ENCODE peak calls at places on chromosome 9, in nine cellular contexts. I is skeletal muscle cell; J is WERI-Rb-1; Y is GF-D8; W is fibroblast of mammary gland; O is mesendoderm; V is activated effector memory CD4-positive, alpha-beta T cell treated with anti-CD3 and anti-CD28 coated beads, Interleukin-2, amount 50 U/mL, for 16 hours; T is dorsolateral prefrontal cortex; U is fibroblast of the aortic adventitia. M is an unnamed sample.

GRCh38 chr9:120284796-120285195 is 295.2 kb downstream of the CDK5RAP2 start:
- DNase-seq in U (no peak), O (no peak), W (no peak), T (no peak), V (no peak), I (no peak), J (no peak), Y (no peak), M (no peak)

GRCh38 chr9:98736216-98736615 is 27.5 kb upstream of the GABBR2 start:
- DNase-seq in T (no peak), O (no peak), J (no peak), U (no peak), Y (no peak), V (no peak), W (no peak), I (no peak), M (no peak)

GRCh38 chr9:90099262-90099982 is 494.6 kb downstream of the GADD45G start:
- DNase-seq in V (no peak), W (peak; percentile 34), I (no peak), Y (no peak), U (peak; percentile 25), O (peak; percentile 47), T (no peak), J (peak; percentile 36), M (no peak)

GRCh38 chr9:88990721-88991065 is 575 bp upstream of the S1PR3 start:
- DNase-seq in J (peak; percentile 49), Y (no peak), T (no peak), O (peak; percentile 79), W (no peak), V (no peak), I (no peak), U (no peak), M (no peak)

GRCh38 chr9:22813520-22813919 is 366.9 kb downstream of the DMRTA1 start:
- DNase-seq in I (no peak), W (peak; percentile 46), J (peak; percentile 10), O (peak; percentile 46), U (peak; percentile 59), Y (no peak), V (no peak), T (no peak), M (no peak)

GRCh38 chr9:83473488-83473971 is 64.7 kb downstream of the FRMD3 start:
- DNase-seq in T (no peak), U (peak; percentile 34), Y (peak; percentile 80), W (no peak), I (no peak), O (no peak), J (no peak), V (no peak), M (no peak)

GRCh38 chr9:19552693-19553092 is 143.9 kb downstream of the ACER2 start:
- DNase-seq in O (no peak), V (no peak), T (no peak), Y (no peak), U (no peak), W (no peak), J (peak; percentile 23), I (no peak), M (no peak)

GRCh38 chr9:114007991-114008666 is 70.0 kb downstream of the AMBP start:
- DNase-seq in O (no peak), W (no peak), I (no peak), T (peak; percentile 5), Y (no peak), V (peak; percentile 57), U (no peak), J (peak; percentile 5), M (peak; percentile 58)

GRCh38 chr9:134039386-134040175 is 14.3 kb downstream of the BRD3OS start:
- DNase-seq in I (no peak), Y (no peak), J (no peak), U (no peak), O (no peak), V (no peak), W (no peak), T (no peak), M (no peak)

GRCh38 chr9:114235113-114235589 is 79.8 kb downstream of the COL27A1 start:
- DNase-seq in J (no peak), O (no peak), W (no peak), Y (no peak), T (no peak), I (no peak), U (no peak), V (no peak), M (no peak)

GRCh38 chr9:16816006-16816405 is 54.5 kb downstream of the BNC2 start:
- DNase-seq in I (no peak), Y (no peak), V (no peak), O (no peak), T (no peak), J (no peak), U (no peak), W (no peak), M (no peak)

GRCh38 chr9:78103971-78104433 is 72.4 kb upstream of the GNAQ start:
- DNase-seq in U (no peak), O (no peak), J (no peak), Y (peak; percentile 99), I (no peak), V (no peak), T (no peak), W (no peak), M (no peak)

GRCh38 chr9:112104901-112105300 is 70.2 kb downstream of the SUSD1 start:
- DNase-seq in V (no peak), O (no peak), W (no peak), U (no peak), Y (peak; percentile 49), J (no peak), T (no peak), I (no peak), M (no peak)

GRCh38 chr9:20012232-20012631 is 223.4 kb upstream of the SLC24A2 start:
- DNase-seq in I (no peak), O (no peak), W (no peak), V (peak; percentile 68), U (no peak), Y (no peak), T (no peak), J (no peak), M (no peak)

GRCh38 chr9:124477211-124478013 is 27.2 kb downstream of the ADGRD2 start:
- DNase-seq in J (no peak), I (no peak), Y (no peak), U (no peak), O (peak; percentile 46), V (no peak), W (no peak), T (no peak), M (no peak)

GRCh38 chr9:129225815-129226214 is 47.8 kb upstream of the IER5L start:
- DNase-seq in U (peak; percentile 97), Y (no peak), W (peak; percentile 78), O (peak; percentile 94), V (peak; percentile 75), I (peak; percentile 60), J (no peak), T (no peak), M (peak; percentile 77)

GRCh38 chr9:24616858-24617257 is 71.2 kb upstream of the IZUMO3 start:
- DNase-seq in V (no peak), O (no peak), U (peak; percentile 2), T (no peak), I (no peak), J (peak; percentile 9), W (no peak), Y (no peak), M (no peak)

GRCh38 chr9:96617439-96618185 is 2.0 kb downstream of the CDC14B start:
- DNase-seq in J (no peak), V (no peak), O (no peak), T (peak; percentile 17), W (no peak), U (no peak), I (no peak), Y (no peak), M (no peak)

GRCh38 chr9:122179690-122180074 is 20.0 kb downstream of the MORN5 start:
- DNase-seq in I (no peak), T (no peak), Y (no peak), J (no peak), O (no peak), U (peak; percentile 5), V (no peak), W (peak; percentile 12), M (no peak)

GRCh38 chr9:27749838-27750237 is 176.6 kb upstream of the C9orf72 start:
- DNase-seq in O (peak; percentile 78), T (peak; percentile 67), J (no peak), I (no peak), Y (no peak), U (no peak), V (no peak), W (no peak), M (no peak)

GRCh38 chr9:30075451-30076199 is 2308.8 kb upstream of the ACO1 start:
- DNase-seq in I (no peak), V (peak; percentile 65), T (no peak), W (peak; percentile 1), U (no peak), O (peak; percentile 60), Y (no peak), J (no peak), M (no peak)

GRCh38 chr9:132943677-132944293 is 631 bp downstream of the TSC1 start:
- DNase-seq in O (peak; percentile 42), T (no peak), V (peak; percentile 64), W (peak; percentile 6), J (no peak), U (peak; percentile 5), I (no peak), Y (no peak), M (no peak)

GRCh38 chr9:134531251-134531970 is 110.2 kb upstream of the COL5A1 start:
- DNase-seq in O (no peak), W (peak; percentile 46), U (peak; percentile 72), J (no peak), V (peak; percentile 1), Y (no peak), I (no peak), T (no peak), M (peak; percentile 6)

GRCh38 chr9:2465921-2466460 is 155.6 kb upstream of the VLDLR start:
- DNase-seq in O (peak; percentile 33), W (peak; percentile 49), V (no peak), T (no peak), U (no peak), I (peak; percentile 6), J (no peak), Y (no peak), M (no peak)

GRCh38 chr9:93659044-93659836 is 82.9 kb downstream of the PHF2 start:
- DNase-seq in Y (no peak), I (no peak), V (peak; percentile 59), T (no peak), U (no peak), W (no peak), O (no peak), J (peak; percentile 5), M (peak; percentile 51)

GRCh38 chr9:73270967-73271722 is 119.5 kb downstream of the ANXA1 start:
- DNase-seq in Y (peak; percentile 8), W (peak; percentile 92), J (no peak), O (no peak), U (peak; percentile 88), V (no peak), T (no peak), I (peak; percentile 76), M (no peak)

GRCh38 chr9:76365028-76365427 is 29.2 kb downstream of the RFK start:
- DNase-seq in I (no peak), Y (no peak), U (peak; percentile 81), J (no peak), V (no peak), W (peak; percentile 14), O (peak; percentile 87), T (no peak), M (no peak)

GRCh38 chr9:4225291-4226119 is 74.4 kb downstream of the GLIS3 start:
- DNase-seq in O (no peak), I (peak; percentile 73), V (no peak), Y (no peak), T (no peak), W (peak; percentile 92), U (peak; percentile 66), J (no peak), M (no peak)

GRCh38 chr9:130499804-130500263 is 55.1 kb downstream of the ASS1 start:
- DNase-seq in V (no peak), O (no peak), J (no peak), W (no peak), I (no peak), Y (no peak), T (no peak), U (no peak), M (no peak)

GRCh38 chr9:69023650-69024049 is 9.7 kb upstream of the PRKACG start:
- DNase-seq in O (no peak), U (no peak), I (no peak), T (no peak), J (no peak), Y (no peak), V (no peak), W (no peak), M (no peak)

GRCh38 chr9:7452378-7452777 is 347.2 kb downstream of the DMAC1 start:
- DNase-seq in W (peak; percentile 94), I (peak; percentile 66), Y (no peak), J (no peak), U (peak; percentile 22), V (no peak), O (no peak), T (no peak), M (no peak)